ENCODE peak calls at places on chromosome 16, in ten cellular contexts. S is lung, M is adrenal gland, K is uterus, T is fibroblast of lung, Y is DND-41, G is tibial artery, Q is AG04450, W is HL-60, J is upper lobe of right lung. H is an unnamed sample.

GRCh38 chr16:88508376-88508867 is 55.3 kb downstream of the ZFPM1 start:
- DNase-seq in J (no peak), W (no peak), Y (no peak), M (no peak), S (no peak), K (no peak), G (no peak), Q (no peak), T (no peak), H (no peak)

GRCh38 chr16:58001781-58002410 is 689 bp downstream of the USB1 start:
- DNase-seq in T (no peak), Y (no peak), W (no peak), J (no peak), K (no peak), S (no peak), G (no peak), Q (no peak), M (no peak), H (no peak)

GRCh38 chr16:87098361-87098760 is 218.8 kb downstream of the C16orf95 start:
- DNase-seq in T (no peak), J (no peak), K (no peak), M (no peak), W (no peak), G (no peak), Y (no peak), S (no peak), Q (no peak), H (no peak)

GRCh38 chr16:86995456-86995855 is 321.7 kb downstream of the C16orf95 start:
- DNase-seq in M (no peak), K (no peak), S (no peak), G (peak; percentile 40), Y (no peak), J (no peak), T (no peak), Q (no peak), W (no peak), H (no peak)

GRCh38 chr16:12245923-12246290 is 269.4 kb downstream of the SNX29 start:
- DNase-seq in J (no peak), M (no peak), T (no peak), Y (no peak), G (no peak), Q (no peak), K (no peak), W (no peak), S (no peak), H (no peak)

GRCh38 chr16:17743158-17743557 is 272.4 kb upstream of the XYLT1 start:
- DNase-seq in G (no peak), K (no peak), Y (no peak), T (no peak), M (no peak), W (no peak), J (no peak), S (no peak), Q (no peak), H (no peak)

GRCh38 chr16:21081329-21081728 is 69.3 kb downstream of the DNAH3 start:
- DNase-seq in W (no peak), Y (no peak), J (no peak), T (no peak), Q (no peak), G (no peak), S (no peak), K (no peak), M (no peak), H (no peak)

GRCh38 chr16:30910427-30911029 is 12.8 kb upstream of the FBXL19 start:
- DNase-seq in Y (no peak), M (no peak), G (no peak), W (no peak), S (no peak), Q (no peak), K (no peak), J (no peak), T (no peak), H (no peak)

GRCh38 chr16:15434425-15435215 is at the start of gene BMERB1:
- DNase-seq in Y (no peak), T (peak; percentile 74), G (peak; percentile 91), M (peak; percentile 47), J (peak; percentile 70), S (peak; percentile 35), Q (no peak), W (no peak), K (peak; percentile 74), H (peak; percentile 90)

GRCh38 chr16:86044241-86044671 is 145.3 kb downstream of the IRF8 start:
- DNase-seq in J (peak; percentile 66), Y (peak; percentile 20), S (no peak), Q (peak; percentile 23), M (peak; percentile 34), G (no peak), K (no peak), T (peak; percentile 64), W (peak; percentile 14), H (no peak)

GRCh38 chr16:87056083-87056482 is 261.1 kb downstream of the C16orf95 start:
- DNase-seq in W (no peak), K (no peak), S (no peak), G (peak; percentile 56), Y (no peak), T (peak; percentile 72), J (no peak), M (no peak), Q (no peak), H (peak; percentile 4)

GRCh38 chr16:74184839-74185238 is 111.8 kb upstream of the PSMD7 start:
- DNase-seq in S (no peak), M (no peak), Y (no peak), T (no peak), Q (no peak), G (no peak), K (no peak), J (no peak), W (no peak), H (no peak)

GRCh38 chr16:49748322-49748721 is 107.6 kb downstream of the ZNF423 start:
- DNase-seq in K (peak; percentile 73), T (no peak), G (no peak), W (no peak), J (no peak), Y (no peak), M (peak; percentile 32), S (no peak), Q (no peak), H (no peak)

GRCh38 chr16:83768976-83769375 is 38.8 kb upstream of the HSBP1 start:
- DNase-seq in T (no peak), K (no peak), J (no peak), M (no peak), Q (no peak), S (no peak), W (no peak), G (no peak), Y (no peak), H (no peak)

GRCh38 chr16:23052908-23053580 is 96.2 kb downstream of the USP31 start:
- DNase-seq in S (no peak), M (no peak), Q (no peak), Y (no peak), J (no peak), G (no peak), K (no peak), T (no peak), W (no peak), H (no peak)
- H3K27ac ChIP-seq in S (no peak overlapping the region), M (no peak overlapping the region), Q (no peak overlapping the region), Y (no peak overlapping the region), J (no peak overlapping the region), G (no peak overlapping the region), K (no peak overlapping the region), T (no peak overlapping the region), W (no peak overlapping the region), H (peak overlapping the region; percentile 85)

DNA sequence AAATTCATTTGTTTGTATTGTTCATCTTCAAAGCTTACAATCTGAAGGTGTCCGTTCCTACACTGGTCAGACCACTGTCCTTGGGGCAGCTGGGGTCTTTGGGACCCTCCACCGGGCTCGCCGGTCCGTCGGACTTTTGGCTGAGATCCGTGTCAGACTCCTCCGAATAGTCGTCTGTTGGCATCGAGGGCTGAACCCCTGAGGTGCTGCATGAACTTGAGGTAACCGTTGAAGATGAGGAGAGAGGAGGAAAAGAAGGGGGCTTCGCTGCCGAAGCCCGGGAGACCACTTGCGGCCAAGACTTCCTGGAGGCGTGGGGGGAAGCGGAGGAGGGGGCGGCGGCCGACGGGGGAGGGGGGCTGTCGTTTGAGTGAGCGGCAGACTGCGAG is 260.8 kb downstream of the ZFHX3 start:
- DNase-seq in K (no peak), G (no peak), Y (no peak), S (no peak), W (no peak), M (no peak), Q (no peak), T (no peak), J (no peak), H (no peak)
- H3K4me3 ChIP-seq in K (peak overlapping the region; percentile 53), G (peak overlapping the region; percentile 62), Y (no peak overlapping the region), S (no peak overlapping the region), W (peak overlapping the region; percentile 29), M (peak overlapping the region; percentile 63), Q (peak overlapping the region; percentile 43), T (peak overlapping the region; percentile 59), J (peak overlapping the region; percentile 45), H (peak overlapping the region; percentile 66)

GRCh38 chr16:67372664-67373063 is 20.6 kb downstream of the TPPP3 start:
- DNase-seq in Q (no peak), M (no peak), W (peak; percentile 17), G (no peak), T (peak; percentile 62), K (no peak), S (no peak), J (no peak), Y (no peak), H (no peak)
- TF ChIP-seq CTCF in Q (peak; percentile 58), M (peak; percentile 54), W (peak; percentile 5), G (peak; percentile 46), T (peak; percentile 40), K (peak; percentile 57), S (peak; percentile 8), J (peak; percentile 45), Y (peak; percentile 47), H (peak; percentile 66)

GRCh38 chr16:75289189-75289588 is 37.8 kb upstream of the BCAR1 start:
- DNase-seq in Y (no peak), J (no peak), M (no peak), Q (no peak), K (no peak), S (no peak), T (peak; percentile 24), G (no peak), W (no peak), H (no peak)

GRCh38 chr16:75288596-75289120 is 37.2 kb upstream of the BCAR1 start:
- DNase-seq in G (no peak), M (no peak), Q (no peak), W (peak; percentile 92), S (no peak), Y (peak; percentile 81), T (no peak), J (no peak), K (no peak), H (peak; percentile 18)

GRCh38 chr16:75286996-75287395 is 35.6 kb upstream of the BCAR1 start:
- DNase-seq in Y (no peak), M (no peak), J (no peak), T (no peak), K (no peak), Q (no peak), S (no peak), G (no peak), W (no peak), H (no peak)

GRCh38 chr16:75287708-75288107 is 36.3 kb upstream of the BCAR1 start:
- DNase-seq in S (no peak), J (peak; percentile 72), Q (no peak), G (no peak), W (no peak), K (no peak), Y (no peak), T (no peak), M (no peak), H (no peak)

DNA sequence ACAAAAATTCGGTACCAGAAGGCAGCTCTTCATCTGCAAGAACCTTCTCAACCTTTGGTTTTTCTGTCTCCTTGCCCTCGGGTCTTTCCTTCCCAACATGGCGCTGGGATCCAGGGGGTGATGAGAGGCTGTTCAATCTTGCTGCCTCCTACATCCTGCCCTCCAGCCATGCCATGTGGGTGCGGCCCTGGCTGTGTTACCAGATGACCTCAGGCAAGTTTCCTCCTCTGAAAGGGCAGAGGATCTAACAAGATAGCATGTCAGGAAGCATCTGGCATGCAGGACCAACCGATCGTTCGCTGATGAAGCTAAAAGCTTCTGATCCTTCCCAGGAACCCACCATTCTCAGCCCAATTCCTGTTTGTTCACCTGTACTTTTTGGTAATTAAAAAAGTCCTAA is 36.8 kb upstream of the BCAR1 start:
- DNase-seq in S (no peak), T (no peak), K (no peak), M (no peak), W (peak; percentile 8), Y (no peak), G (no peak), J (no peak), Q (no peak), H (no peak)
- H3K27ac ChIP-seq in S (peak overlapping the region; percentile 43), T (no peak overlapping the region), K (no peak overlapping the region), M (no peak overlapping the region), W (no peak overlapping the region), Y (no peak overlapping the region), G (no peak overlapping the region), J (no peak overlapping the region), Q (no peak overlapping the region), H (no peak overlapping the region)

H was measured in dorsolateral prefrontal cortex.